ENCODE peak calls at places on chromosomes 4 and X, in four cellular contexts. R is Calu3, X is iPS-NIHi11, E is H54. I is an unnamed sample.

GRCh38 chrX:38987135-38987780 is 186.0 kb downstream of the MID1IP1 start:
- DNase-seq in X (no peak), E (no peak), R (peak), I (peak)

GRCh38 chr4:38869511-38869910 is 1.9 kb downstream of the FAM114A1 start:
- DNase-seq in E (no peak), R (no peak), X (no peak), I (no peak)

GRCh38 chr4:88341227-88342192 is 37.1 kb upstream of the HERC6 start:
- DNase-seq in X (no peak), R (no peak), E (peak), I (peak)

GRCh38 chr4:47838445-47838844 is 578 bp upstream of the CORIN start:
- DNase-seq in E (no peak), X (peak), R (no peak), I (no peak)

GRCh38 chrX:151704023-151704663 is 8.9 kb downstream of the PRRG3 start:
- DNase-seq in R (no peak), E (no peak), X (no peak), I (no peak)

GRCh38 chrX:13597928-13598327 is 28.5 kb downstream of the EGFL6 start:
- DNase-seq in R (no peak), E (no peak), X (no peak), I (peak)

GRCh38 chr4:73844352-73844751 is 7.9 kb downstream of the CXCL6 start:
- DNase-seq in R (no peak), E (no peak), X (no peak), I (peak)

GRCh38 chrX:139203681-139204575 is 326.6 kb upstream of the F9 start:
- DNase-seq in R (no peak), E (no peak), X (no peak), I (no peak)

GRCh38 chrX:153816821-153817220 is 13.5 kb downstream of the PDZD4 start:
- DNase-seq in E (no peak), X (peak), R (no peak), I (no peak)

GRCh38 chr4:108709234-108709633 is 53.6 kb downstream of the ETNPPL start:
- DNase-seq in R (no peak), X (no peak), E (no peak), I (no peak)

GRCh38 chr4:55157559-55158277 is 32.3 kb upstream of the KDR start:
- DNase-seq in E (no peak), R (no peak), X (peak), I (no peak)

I was measured in IMR-90.